ENCODE peak calls at places on chromosomes 3 and 15, in five cellular contexts. L is activated CD4-positive, alpha-beta T cell treated with anti-CD3 and anti-CD28 coated beads, Interleukin-2, amount 10 ng/mL, durations not matched to agents 7 days and 5 days; X is LNCaP clone FGC; C is left ventricle myocardium superior; N is NCI-H2171. S is an unnamed sample.

GRCh38 chr3:14460342-14461005 is 58.1 kb downstream of the SLC6A6 start:
- DNase-seq in L (no peak), X (peak; percentile 81), C (peak; percentile 85), N (no peak), S (peak; percentile 88)

GRCh38 chr15:49492834-49493233 is 69.8 kb downstream of the FGF7 start:
- DNase-seq in L (no peak), X (no peak), C (no peak), N (no peak), S (no peak)

GRCh38 chr3:168914662-168915061 is 748.9 kb downstream of the MECOM start:
- DNase-seq in L (no peak), X (no peak), C (no peak), N (no peak), S (no peak)

GRCh38 chr3:184320099-184320445 is 5.7 kb downstream of the EIF4G1 start:
- DNase-seq in L (no peak), X (peak; percentile 83), C (peak; percentile 98), N (peak; percentile 38), S (peak; percentile 98)

GRCh38 chr3:32401541-32402052 is 9.9 kb downstream of the CMTM7 start:
- DNase-seq in L (peak; percentile 76), X (no peak), C (peak; percentile 93), N (peak; percentile 21), S (peak; percentile 74)

GRCh38 chr3:87710511-87710910 is 348.3 kb downstream of the CGGBP1 start:
- DNase-seq in L (no peak), X (no peak), C (no peak), N (no peak), S (no peak)

GRCh38 chr15:23472678-23473077 is 25.6 kb upstream of the GOLGA6L2 start:
- DNase-seq in L (no peak), X (no peak), C (no peak), N (no peak), S (no peak)

GRCh38 chr3:170475091-170475705 is 56.5 kb downstream of the CLDN11 start:
- DNase-seq in L (no peak), X (no peak), C (no peak), N (no peak), S (no peak)

GRCh38 chr3:127037423-127037841 is 54.5 kb downstream of the PLXNA1 start:
- DNase-seq in L (no peak), X (no peak), C (peak; percentile 28), N (no peak), S (peak; percentile 58)

GRCh38 chr3:134364061-134364935 is 9.9 kb downstream of the AMOTL2 start:
- DNase-seq in L (peak; percentile 33), X (no peak), C (peak; percentile 95), N (peak; percentile 71), S (peak; percentile 94)

GRCh38 chr15:91263632-91264477 is 163.8 kb downstream of the SV2B start:
- DNase-seq in L (no peak), X (no peak), C (peak; percentile 80), N (no peak), S (no peak)

GRCh38 chr3:78517932-78518331 is 1249.9 kb downstream of the ROBO1 start:
- DNase-seq in L (no peak), X (no peak), C (no peak), N (no peak), S (no peak)

GRCh38 chr15:82858932-82859331 is 49.5 kb downstream of the WHAMM start:
- DNase-seq in L (no peak), X (no peak), C (no peak), N (no peak), S (no peak)

GRCh38 chr3:106247902-106248684 is 379.3 kb upstream of the CBLB start:
- DNase-seq in L (no peak), X (no peak), C (no peak), N (no peak), S (no peak)

GRCh38 chr3:123286308-123287023 is 84.7 kb downstream of the SEC22A start:
- DNase-seq in L (peak; percentile 68), X (peak; percentile 54), C (no peak), N (no peak), S (no peak)